ENCODE peak calls at places on chromosomes 6 and 20, in four cellular contexts. Y, M, G and Q are unnamed samples.

GRCh38 chr20:24996449-24997195 is 4.1 kb upstream of the APMAP start:
- DNase-seq in Y (no peak), M (no peak), G (no peak), Q (peak; percentile 11)

GRCh38 chr6:81774542-81774941 is 22.1 kb upstream of the TENT5A start:
- DNase-seq in Y (no peak), M (no peak), G (no peak), Q (peak; percentile 47)

GRCh38 chr6:45617441-45617840 is 239.7 kb upstream of the SUPT3H start:
- DNase-seq in Y (no peak), M (no peak), G (no peak), Q (no peak)

GRCh38 chr6:136737343-136738177 is 54.7 kb downstream of the MAP3K5 start:
- DNase-seq in Y (no peak), M (peak; percentile 87), G (peak; percentile 87), Q (no peak)

GRCh38 chr6:161242779-161243693 is 30.8 kb downstream of the AGPAT4 start:
- DNase-seq in Y (peak; percentile 45), M (peak; percentile 80), G (peak; percentile 30), Q (no peak)

GRCh38 chr6:84652356-84653026 is 111.9 kb downstream of the TBX18 start:
- DNase-seq in Y (no peak), M (peak; percentile 83), G (peak; percentile 72), Q (no peak)

GRCh38 chr6:39029156-39030011 is 19.2 kb upstream of the GLP1R start:
- DNase-seq in Y (peak; percentile 23), M (no peak), G (peak; percentile 5), Q (peak; percentile 38)

GRCh38 chr20:62898093-62898964 is 28.0 kb downstream of the DIDO1 start:
- DNase-seq in Y (no peak), M (no peak), G (no peak), Q (no peak)

GRCh38 chr6:143059616-143060353 is 904 bp upstream of the AIG1 start:
- DNase-seq in Y (no peak), M (peak; percentile 72), G (peak; percentile 89), Q (peak; percentile 21)

GRCh38 chr6:28589952-28590340 is 64.3 kb downstream of the GPX5 start:
- DNase-seq in Y (no peak), M (no peak), G (no peak), Q (no peak)

GRCh38 chr6:27830212-27830664 is 82.0 kb downstream of the OR2B2 start:
- DNase-seq in Y (no peak), M (no peak), G (peak; percentile 30), Q (no peak)

GRCh38 chr6:111057074-111057752 is 30.1 kb upstream of the SLC16A10 start:
- DNase-seq in Y (peak; percentile 5), M (peak; percentile 57), G (peak; percentile 44), Q (no peak)

GRCh38 chr6:25263602-25264001 is 15.6 kb upstream of the CARMIL1 start:
- DNase-seq in Y (no peak), M (peak; percentile 46), G (peak; percentile 26), Q (no peak)

GRCh38 chr6:44076366-44077200 is 50.7 kb downstream of the MRPL14 start:
- DNase-seq in Y (no peak), M (no peak), G (peak; percentile 50), Q (peak; percentile 62)

GRCh38 chr6:141878686-141879085 is 254.0 kb upstream of the GJE1 start:
- DNase-seq in Y (no peak), M (no peak), G (peak; percentile 8), Q (no peak)

GRCh38 chr6:141877275-141877983 is 255.3 kb upstream of the GJE1 start:
- DNase-seq in Y (no peak), M (peak; percentile 22), G (peak; percentile 23), Q (no peak)

DNA sequence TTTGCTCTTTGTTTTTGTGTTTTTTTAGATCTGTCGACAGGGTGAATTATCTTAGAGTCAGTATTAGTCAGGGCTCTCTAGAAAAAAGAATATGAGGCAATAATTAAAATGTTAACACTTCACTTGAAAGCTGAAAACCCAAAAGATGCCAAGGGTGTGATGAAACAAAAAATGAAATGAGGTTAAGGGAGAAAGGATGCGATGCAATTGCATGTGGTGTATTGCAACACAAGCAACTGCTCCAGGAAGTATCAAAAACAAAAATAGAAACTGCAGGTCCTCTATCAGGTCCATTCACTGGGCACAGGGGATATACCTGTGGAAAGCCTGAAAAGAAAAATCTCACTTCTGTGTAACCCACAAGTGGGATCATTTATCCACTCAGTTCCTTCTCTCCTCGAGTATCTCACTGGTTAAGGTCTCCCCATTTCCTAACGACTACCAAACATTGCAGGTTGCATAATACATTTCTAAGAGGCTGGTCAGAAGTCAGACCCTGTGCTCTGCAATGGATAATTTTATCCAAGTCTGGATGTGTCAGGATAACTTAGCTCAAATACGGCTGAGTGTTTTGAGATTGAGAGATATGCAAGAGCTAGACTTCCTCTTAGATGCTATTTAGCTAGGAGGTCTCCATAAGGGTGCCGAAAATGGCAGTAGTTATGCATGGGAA is 257.7 kb upstream of the GJE1 start:
- DNase-seq in Y (no peak), M (peak; percentile 70), G (peak; percentile 51), Q (no peak)
- H3K27ac ChIP-seq in Y (no peak overlapping the region), M (no peak overlapping the region), G (no peak overlapping the region), Q (no peak overlapping the region)

DNA sequence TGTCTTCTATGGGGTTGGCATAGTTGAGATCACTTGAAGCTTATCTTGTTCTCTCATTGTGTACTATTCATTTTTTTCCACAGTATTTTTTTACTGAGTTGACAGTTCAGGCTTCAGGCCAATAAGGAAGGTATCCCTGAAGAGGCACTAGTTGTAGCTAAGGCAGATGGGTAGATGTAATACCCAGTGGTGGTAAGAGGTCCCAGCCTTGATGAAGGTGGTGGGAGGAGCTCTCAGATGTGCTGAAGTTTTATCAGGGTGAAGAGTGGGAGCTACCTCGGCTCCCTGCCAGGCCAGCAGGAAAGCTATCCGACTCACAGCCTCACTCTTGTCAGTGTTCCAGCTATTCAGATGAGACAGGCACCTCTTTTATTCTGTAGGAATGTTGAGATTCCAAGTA is 87.7 kb upstream of the UFL1 start:
- DNase-seq in Y (no peak), M (no peak), G (no peak), Q (no peak)
- H3K9me3 ChIP-seq in Y (no peaks in the 10 kb centered on the region), M (no peaks in the 10 kb centered on the region), G (peaks cover 18% of the 10 kb centered on the region), Q (no peaks in the 10 kb centered on the region)

DNA sequence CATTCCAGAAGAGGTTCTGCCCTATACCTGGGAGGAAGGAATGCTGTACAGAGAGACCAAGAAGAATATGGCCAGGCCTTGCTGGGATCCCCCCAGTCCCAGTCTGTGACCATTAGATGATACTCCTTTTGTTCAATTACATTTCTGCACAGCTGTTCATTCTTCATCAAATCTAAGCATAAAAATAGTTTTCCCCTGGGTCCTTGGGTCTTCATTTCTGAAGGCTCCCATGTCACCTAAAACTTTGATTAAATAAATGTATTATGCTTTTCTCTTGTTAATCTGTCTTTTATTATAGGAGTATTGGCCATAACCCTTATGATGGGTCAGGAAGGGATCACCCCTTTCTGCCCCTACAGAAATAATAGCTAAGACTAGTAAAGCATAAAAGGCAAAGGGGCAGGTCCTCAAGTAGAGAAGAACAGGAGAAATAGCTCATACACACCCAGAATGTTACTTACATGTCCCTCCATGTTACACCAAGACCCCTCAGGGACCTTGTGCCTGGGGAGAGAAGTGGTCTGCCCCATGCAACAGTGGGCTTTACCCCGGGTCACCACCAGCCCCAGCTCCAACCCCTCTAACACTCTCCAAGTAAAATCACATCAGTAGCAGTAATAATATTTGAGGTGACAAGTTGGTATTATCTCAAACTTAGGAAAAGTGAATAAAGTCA is 2.1 kb upstream of the LTA start:
- DNase-seq in Y (no peak), M (no peak), G (no peak), Q (no peak)
- H3K9ac ChIP-seq in Y (no peak overlapping the region), M (no peak overlapping the region), G (no peak overlapping the region), Q (no peak overlapping the region)

GRCh38 chr6:34554593-34555322 is 1.4 kb downstream of the SPDEF start:
- DNase-seq in Y (no peak), M (no peak), G (no peak), Q (no peak)

GRCh38 chr6:34553750-34554149 is 2.4 kb downstream of the SPDEF start:
- DNase-seq in Y (no peak), M (no peak), G (no peak), Q (no peak)

GRCh38 chr6:34553146-34553545 is 3.0 kb downstream of the SPDEF start:
- DNase-seq in Y (no peak), M (no peak), G (no peak), Q (no peak)

GRCh38 chr6:34551720-34552119 is 4.4 kb downstream of the SPDEF start:
- DNase-seq in Y (no peak), M (no peak), G (no peak), Q (no peak)

DNA sequence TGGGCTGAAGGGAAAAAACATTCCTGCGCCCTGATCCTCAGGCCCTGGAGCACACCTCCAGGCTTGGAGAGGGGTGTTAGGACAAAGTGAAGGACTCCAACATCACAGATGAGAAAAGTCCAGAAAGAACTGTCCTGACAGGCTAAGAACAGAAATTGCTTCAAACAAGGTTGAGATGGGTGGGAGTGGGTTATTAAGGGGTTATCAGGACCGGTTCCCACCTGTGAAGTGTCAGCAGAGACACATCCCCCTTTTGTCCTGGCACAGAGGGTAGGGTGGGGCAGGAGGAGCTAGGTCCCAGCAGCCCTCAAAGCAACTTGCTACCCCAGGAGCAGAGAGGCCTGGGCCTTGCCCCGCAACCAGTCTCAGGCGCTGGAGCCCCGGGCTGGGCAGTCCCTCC is 3.5 kb downstream of the SPDEF start:
- DNase-seq in Y (no peak), M (no peak), G (no peak), Q (no peak)
- H3K27ac ChIP-seq in Y (no peak overlapping the region), M (no peak overlapping the region), G (no peak overlapping the region), Q (no peak overlapping the region)

DNA sequence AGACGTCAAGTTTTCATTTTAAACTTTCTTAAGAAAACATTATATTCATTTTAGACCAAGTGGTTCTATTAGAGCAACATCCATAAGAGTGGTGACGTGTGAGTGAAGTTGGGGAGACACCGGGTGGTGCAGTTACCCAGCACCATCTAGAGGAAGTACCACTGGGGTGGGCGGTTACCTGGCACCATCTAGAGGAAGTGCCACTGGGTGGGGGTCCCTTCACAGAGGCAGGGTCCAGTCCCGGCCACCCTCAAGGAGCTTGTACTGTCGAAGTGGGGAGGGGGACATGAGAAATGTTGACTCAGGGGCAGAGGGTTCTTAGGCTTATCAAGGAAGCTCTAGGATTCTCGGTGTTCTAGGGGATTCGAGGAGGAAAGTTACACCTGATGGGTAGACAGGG is 26.2 kb downstream of the PHACTR3 start:
- DNase-seq in Y (no peak), M (no peak), G (no peak), Q (no peak)
- H3K9me3 ChIP-seq in Y (no peaks in the 10 kb centered on the region), M (no peaks in the 10 kb centered on the region), G (no peaks in the 10 kb centered on the region), Q (no peaks in the 10 kb centered on the region)

GRCh38 chr6:145427232-145427631 is 308.1 kb downstream of the EPM2A start:
- DNase-seq in Y (no peak), M (no peak), G (no peak), Q (no peak)
- H3K9ac ChIP-seq in Y (no peak overlapping the region), M (no peak overlapping the region), G (no peak overlapping the region), Q (no peak overlapping the region)

DNA sequence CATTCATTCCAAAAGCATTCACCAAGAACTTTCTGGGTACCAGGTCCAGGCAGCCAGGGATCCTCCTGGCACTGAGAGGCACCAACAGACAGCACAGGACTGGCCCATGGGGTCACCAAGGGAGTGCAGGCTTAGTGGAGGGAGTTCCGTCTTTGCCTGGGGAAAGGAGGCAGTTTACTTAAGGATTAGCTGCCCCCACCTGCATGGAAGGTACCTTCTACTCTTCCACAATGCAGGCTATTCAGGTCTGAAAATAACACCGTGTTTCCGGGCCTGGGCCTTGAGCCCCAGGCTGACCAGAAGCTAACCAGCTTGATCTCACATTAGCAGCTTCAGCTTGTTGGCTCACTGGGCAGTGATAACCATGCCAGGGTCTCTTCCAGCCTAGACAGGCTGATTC is 199.4 kb downstream of the FOXA2 start:
- DNase-seq in Y (no peak), M (no peak), G (no peak), Q (no peak)
- H3K27ac ChIP-seq in Y (no peak overlapping the region), M (no peak overlapping the region), G (no peak overlapping the region), Q (no peak overlapping the region)